ENCODE peak calls at places on chromosomes 4 and X, in eight cellular contexts. O, D, V, R, I, W, Y and N are unnamed samples. For H3K27me3, the result is how much of the 10 kb centered on the place peaks cover.

GRCh38 chr4:128025319-128025718 is 35.8 kb upstream of the LARP1B start:
- DNase-seq in O (no peak), D (no peak), V (no peak), R (no peak), I (no peak), W (no peak), Y (no peak), N (no peak)

GRCh38 chr4:186781032-186781917 is 57.6 kb upstream of the FAT1 start:
- DNase-seq in O (no peak), D (no peak), V (no peak), R (peak), I (no peak), W (no peak), Y (no peak), N (peak)

GRCh38 chrX:40260123-40260751 is 162.5 kb upstream of the BCOR start:
- DNase-seq in O (no peak), D (no peak), V (no peak), R (no peak), I (no peak), W (no peak), Y (no peak), N (no peak)

GRCh38 chr4:8285976-8286718 is 16.6 kb downstream of the HTRA3 start:
- DNase-seq in O (no peak), D (peak), V (no peak), R (no peak), I (no peak), W (peak), Y (no peak), N (no peak)

GRCh38 chr4:175806741-175807140 is 5.3 kb downstream of the GPM6A start:
- DNase-seq in O (no peak), D (no peak), V (no peak), R (peak), I (no peak), W (no peak), Y (no peak), N (no peak)

GRCh38 chr4:140080883-140081282 is 73.1 kb downstream of the MAML3 start:
- DNase-seq in O (no peak), D (no peak), V (no peak), R (no peak), I (no peak), W (no peak), Y (no peak), N (no peak)

GRCh38 chr4:113636877-113637276 is 124.7 kb downstream of the CAMK2D start:
- DNase-seq in O (no peak), D (no peak), V (no peak), R (peak), I (peak), W (no peak), Y (no peak), N (peak)

GRCh38 chr4:113574636-113575103 is 186.9 kb downstream of the CAMK2D start:
- DNase-seq in O (no peak), D (no peak), V (no peak), R (no peak), I (no peak), W (no peak), Y (no peak), N (no peak)

GRCh38 chr4:73922766-73923630 is 53.8 kb downstream of the CXCL1 start:
- DNase-seq in O (no peak), D (no peak), V (no peak), R (peak), I (no peak), W (no peak), Y (no peak), N (peak)

GRCh38 chr4:163343604-163344146 is at the start of gene NPY5R:
- DNase-seq in O (no peak), D (no peak), V (no peak), R (no peak), I (no peak), W (no peak), Y (peak), N (no peak)

GRCh38 chr4:98510757-98511517 is 147.5 kb downstream of the TSPAN5 start:
- DNase-seq in O (no peak), D (no peak), V (no peak), R (no peak), I (no peak), W (no peak), Y (no peak), N (no peak)

GRCh38 chr4:164874791-164875190 is 2.2 kb upstream of the APELA start:
- DNase-seq in O (no peak), D (no peak), V (no peak), R (peak), I (no peak), W (no peak), Y (no peak), N (no peak)

GRCh38 chr4:23959401-23960148 is 69.7 kb upstream of the PPARGC1A start:
- DNase-seq in O (no peak), D (no peak), V (peak), R (no peak), I (no peak), W (no peak), Y (no peak), N (no peak)

GRCh38 chrX:72609313-72609712 is 36.7 kb upstream of the HDAC8 start:
- DNase-seq in O (no peak), D (no peak), V (no peak), R (peak), I (no peak), W (no peak), Y (no peak), N (peak)

GRCh38 chr4:184476660-184477059 is 2.3 kb upstream of the IRF2 start:
- DNase-seq in O (no peak), D (no peak), V (no peak), R (no peak), I (no peak), W (no peak), Y (no peak), N (no peak)

GRCh38 chr4:16721618-16722291 is 176.7 kb downstream of the LDB2 start:
- DNase-seq in O (no peak), D (no peak), V (peak), R (peak), I (no peak), W (no peak), Y (no peak), N (peak)

GRCh38 chr4:128155231-128155855 is 94.2 kb downstream of the LARP1B start:
- DNase-seq in O (no peak), D (peak), V (no peak), R (no peak), I (no peak), W (peak), Y (no peak), N (no peak)

DNA sequence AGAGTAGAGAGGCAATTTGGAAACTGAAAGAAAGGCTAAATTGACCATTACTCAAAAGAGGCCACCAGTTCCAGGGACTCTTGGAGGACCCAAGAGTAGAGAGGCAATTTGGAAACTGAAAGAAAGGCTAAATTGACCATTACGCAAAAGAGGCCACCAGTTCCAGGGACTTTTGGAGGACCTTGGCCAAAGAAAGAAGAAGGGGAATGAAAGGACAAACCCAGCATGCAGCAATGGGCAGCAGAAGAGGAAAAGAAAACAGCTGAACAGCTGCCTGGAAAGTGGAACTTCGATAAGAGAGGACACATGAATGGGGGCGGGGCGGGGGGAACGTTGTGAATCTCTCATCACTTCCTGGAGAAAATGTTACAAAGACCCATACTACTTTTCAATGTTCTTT is 80.8 kb downstream of the PALLD start:
- DNase-seq in O (no peak), D (no peak), V (no peak), R (no peak), I (no peak), W (no peak), Y (no peak), N (no peak)
- H3K4me3 ChIP-seq in O (no peak), D (no peak), V (no peak), R (no peak), I (no peak), W (no peak), Y (no peak), N (no peak)

DNA sequence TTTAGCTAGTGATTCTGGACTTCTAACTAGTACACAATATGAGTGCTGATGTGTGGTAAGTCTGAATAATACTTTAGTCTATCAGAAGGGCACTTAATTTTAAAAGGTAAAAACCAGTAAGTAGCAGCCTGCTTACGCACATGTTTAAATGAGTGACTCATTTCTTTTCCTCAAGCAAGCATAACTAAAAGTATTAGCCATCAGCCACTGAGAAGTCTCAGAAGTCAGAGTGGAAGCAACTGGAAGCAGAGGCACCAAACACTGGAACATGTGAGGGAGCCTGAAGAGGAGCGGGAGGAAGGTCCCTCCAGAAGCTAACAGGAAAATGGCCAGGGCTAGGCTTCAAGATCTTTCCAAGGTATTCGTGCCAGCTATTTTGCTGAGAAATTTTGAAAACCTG is 257.7 kb downstream of the RAPGEF2 start:
- DNase-seq in O (no peak), D (no peak), V (no peak), R (peak), I (no peak), W (no peak), Y (no peak), N (no peak)
- H3K27ac ChIP-seq in O (no peak), D (no peak), V (no peak), R (peak), I (no peak), W (no peak), Y (no peak), N (no peak)

GRCh38 chr4:81003549-81004240 is 26.8 kb upstream of the BMP3 start:
- DNase-seq in O (no peak), D (no peak), V (no peak), R (no peak), I (no peak), W (no peak), Y (no peak), N (peak)

DNA sequence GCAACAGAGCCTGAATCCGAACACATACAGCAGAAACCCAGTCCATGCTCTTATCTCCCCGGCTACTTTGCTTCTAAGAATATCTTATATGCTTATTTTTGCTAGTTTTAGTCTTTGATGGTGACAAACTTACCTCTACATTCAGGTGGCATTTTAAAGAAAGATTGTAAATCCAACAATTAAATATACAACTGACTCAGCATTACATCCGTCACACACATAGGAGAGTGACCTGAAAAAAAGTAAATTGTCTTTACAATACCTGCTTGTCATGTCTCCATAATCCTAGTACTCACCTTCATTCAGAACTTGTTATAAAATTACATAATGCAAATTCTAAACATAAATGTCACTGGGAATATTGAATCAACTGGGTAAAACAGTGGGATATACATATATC is 30.6 kb upstream of the BMP3 start:
- DNase-seq in O (no peak), D (no peak), V (no peak), R (no peak), I (no peak), W (no peak), Y (no peak), N (no peak)
- H3K27me3 ChIP-seq in O (under half), D (under half), V (under half), R (under half), I (under half), W (under half), Y (under half), N (under half)

GRCh38 chr4:125911481-125911880 is 596.7 kb downstream of the FAT4 start:
- DNase-seq in O (no peak), D (no peak), V (no peak), R (no peak), I (no peak), W (no peak), Y (no peak), N (no peak)
- H3K4me3 ChIP-seq in O (no peak), D (no peak), V (no peak), R (no peak), I (no peak), W (no peak), Y (no peak), N (no peak)

GRCh38 chr4:169484485-169484884 is 127.9 kb downstream of the NEK1 start:
- DNase-seq in O (no peak), D (no peak), V (no peak), R (no peak), I (no peak), W (no peak), Y (no peak), N (no peak)
- H3K27ac ChIP-seq in O (no peak), D (no peak), V (no peak), R (no peak), I (no peak), W (no peak), Y (no peak), N (no peak)

GRCh38 chr4:152944678-152945320 is 8.7 kb downstream of the FHDC1 start:
- DNase-seq in O (no peak), D (no peak), V (no peak), R (no peak), I (no peak), W (no peak), Y (no peak), N (peak)

GRCh38 chr4:152946460-152946859 is 10.3 kb downstream of the FHDC1 start:
- DNase-seq in O (no peak), D (no peak), V (no peak), R (no peak), I (no peak), W (no peak), Y (no peak), N (peak)

GRCh38 chr4:152945639-152946038 is 9.5 kb downstream of the FHDC1 start:
- DNase-seq in O (no peak), D (no peak), V (no peak), R (no peak), I (no peak), W (no peak), Y (no peak), N (no peak)

GRCh38 chr4:152942346-152942745 is 6.2 kb downstream of the FHDC1 start:
- DNase-seq in O (no peak), D (no peak), V (no peak), R (no peak), I (no peak), W (no peak), Y (no peak), N (no peak)

GRCh38 chr4:152943673-152944072 is 7.5 kb downstream of the FHDC1 start:
- DNase-seq in O (no peak), D (no peak), V (no peak), R (no peak), I (no peak), W (no peak), Y (no peak), N (no peak)
- H3K27me3 ChIP-seq in O (under half), D (under half), V (under half), R (under half), I (under half), W (under half), Y (under half), N (under half)